ENCODE peak calls at places on chromosomes 13 and 19, in eight cellular contexts. One of them, this sample, is unnamed.

GRCh38 chr13:103287659-103288058 is 221.4 kb upstream of the SLC10A2 start:
- DNase-seq in activated CD8-positive, alpha-beta memory T cell treated with anti-CD3 and anti-CD28 coated beads, Interleukin-2, amount 50 U/mL, for 4 hours: no peak
- DNase-seq in fibroblast of the conjunctiva: no peak
- DNase-seq in caudate nucleus: no peak
- DNase-seq in lower lobe of right lung: no peak
- DNase-seq in left cardiac atrium: no peak
- DNase-seq in T-helper 9 cell: no peak
- DNase-seq in smooth muscle cell of the brain vasculature: no peak
- DNase-seq in this sample: no peak

GRCh38 chr13:100751826-100752225 is 77.2 kb upstream of the TMTC4 start:
- DNase-seq in smooth muscle cell of the brain vasculature: no peak
- DNase-seq in lower lobe of right lung: no peak
- DNase-seq in caudate nucleus: no peak
- DNase-seq in fibroblast of the conjunctiva: no peak
- DNase-seq in activated CD8-positive, alpha-beta memory T cell treated with anti-CD3 and anti-CD28 coated beads, Interleukin-2, amount 50 U/mL, for 4 hours: no peak
- DNase-seq in left cardiac atrium: no peak
- DNase-seq in T-helper 9 cell: no peak
- DNase-seq in this sample: peak

GRCh38 chr13:96816261-96816660 is 178.0 kb downstream of the OXGR1 start:
- DNase-seq in fibroblast of the conjunctiva: peak
- DNase-seq in lower lobe of right lung: no peak
- DNase-seq in caudate nucleus: no peak
- DNase-seq in left cardiac atrium: no peak
- DNase-seq in activated CD8-positive, alpha-beta memory T cell treated with anti-CD3 and anti-CD28 coated beads, Interleukin-2, amount 50 U/mL, for 4 hours: no peak
- DNase-seq in smooth muscle cell of the brain vasculature: no peak
- DNase-seq in T-helper 9 cell: no peak
- DNase-seq in this sample: no peak

GRCh38 chr19:58577581-58578429 is 4.7 kb upstream of the MZF1 start:
- DNase-seq in fibroblast of the conjunctiva: no peak
- DNase-seq in caudate nucleus: no peak
- DNase-seq in left cardiac atrium: no peak
- DNase-seq in lower lobe of right lung: no peak
- DNase-seq in T-helper 9 cell: no peak
- DNase-seq in smooth muscle cell of the brain vasculature: no peak
- DNase-seq in activated CD8-positive, alpha-beta memory T cell treated with anti-CD3 and anti-CD28 coated beads, Interleukin-2, amount 50 U/mL, for 4 hours: no peak
- DNase-seq in this sample: no peak

GRCh38 chr13:73069206-73069815 is 10.5 kb downstream of the KLF5 start:
- DNase-seq in fibroblast of the conjunctiva: no peak
- DNase-seq in caudate nucleus: no peak
- DNase-seq in lower lobe of right lung: no peak
- DNase-seq in T-helper 9 cell: no peak
- DNase-seq in activated CD8-positive, alpha-beta memory T cell treated with anti-CD3 and anti-CD28 coated beads, Interleukin-2, amount 50 U/mL, for 4 hours: no peak
- DNase-seq in left cardiac atrium: no peak
- DNase-seq in smooth muscle cell of the brain vasculature: no peak
- DNase-seq in this sample: no peak

GRCh38 chr19:19160489-19161035 is 9.5 kb downstream of the MEF2B start:
- DNase-seq in activated CD8-positive, alpha-beta memory T cell treated with anti-CD3 and anti-CD28 coated beads, Interleukin-2, amount 50 U/mL, for 4 hours: no peak
- DNase-seq in lower lobe of right lung: no peak
- DNase-seq in caudate nucleus: no peak
- DNase-seq in T-helper 9 cell: no peak
- DNase-seq in left cardiac atrium: no peak
- DNase-seq in smooth muscle cell of the brain vasculature: no peak
- DNase-seq in fibroblast of the conjunctiva: no peak
- DNase-seq in this sample: peak

GRCh38 chr13:76856141-76856571 is 30.0 kb downstream of the KCTD12 start:
- DNase-seq in activated CD8-positive, alpha-beta memory T cell treated with anti-CD3 and anti-CD28 coated beads, Interleukin-2, amount 50 U/mL, for 4 hours: no peak
- DNase-seq in left cardiac atrium: no peak
- DNase-seq in lower lobe of right lung: no peak
- DNase-seq in smooth muscle cell of the brain vasculature: no peak
- DNase-seq in T-helper 9 cell: no peak
- DNase-seq in caudate nucleus: no peak
- DNase-seq in fibroblast of the conjunctiva: peak
- DNase-seq in this sample: no peak

GRCh38 chr13:28568286-28568685 is 73.4 kb upstream of the FLT1 start:
- DNase-seq in fibroblast of the conjunctiva: no peak
- DNase-seq in left cardiac atrium: peak
- DNase-seq in activated CD8-positive, alpha-beta memory T cell treated with anti-CD3 and anti-CD28 coated beads, Interleukin-2, amount 50 U/mL, for 4 hours: no peak
- DNase-seq in lower lobe of right lung: peak
- DNase-seq in caudate nucleus: no peak
- DNase-seq in T-helper 9 cell: no peak
- DNase-seq in smooth muscle cell of the brain vasculature: no peak
- DNase-seq in this sample: no peak

GRCh38 chr19:46471116-46471733 is at the start of gene PNMA8A:
- DNase-seq in fibroblast of the conjunctiva: peak
- DNase-seq in activated CD8-positive, alpha-beta memory T cell treated with anti-CD3 and anti-CD28 coated beads, Interleukin-2, amount 50 U/mL, for 4 hours: no peak
- DNase-seq in caudate nucleus: no peak
- DNase-seq in left cardiac atrium: peak
- DNase-seq in lower lobe of right lung: peak
- DNase-seq in smooth muscle cell of the brain vasculature: no peak
- DNase-seq in T-helper 9 cell: no peak
- DNase-seq in this sample: peak

GRCh38 chr19:13923194-13923987 is 14.8 kb downstream of the PODNL1 start:
- DNase-seq in smooth muscle cell of the brain vasculature: no peak
- DNase-seq in caudate nucleus: no peak
- DNase-seq in left cardiac atrium: no peak
- DNase-seq in activated CD8-positive, alpha-beta memory T cell treated with anti-CD3 and anti-CD28 coated beads, Interleukin-2, amount 50 U/mL, for 4 hours: no peak
- DNase-seq in lower lobe of right lung: no peak
- DNase-seq in fibroblast of the conjunctiva: no peak
- DNase-seq in T-helper 9 cell: no peak
- DNase-seq in this sample: no peak

GRCh38 chr19:7934766-7935165 is 8.7 kb downstream of the TIMM44 start:
- DNase-seq in lower lobe of right lung: no peak
- DNase-seq in T-helper 9 cell: no peak
- DNase-seq in left cardiac atrium: no peak
- DNase-seq in smooth muscle cell of the brain vasculature: no peak
- DNase-seq in caudate nucleus: no peak
- DNase-seq in fibroblast of the conjunctiva: no peak
- DNase-seq in activated CD8-positive, alpha-beta memory T cell treated with anti-CD3 and anti-CD28 coated beads, Interleukin-2, amount 50 U/mL, for 4 hours: no peak
- DNase-seq in this sample: no peak

GRCh38 chr13:99196466-99197256 is 4.0 kb upstream of the UBAC2 start:
- DNase-seq in T-helper 9 cell: no peak
- DNase-seq in fibroblast of the conjunctiva: no peak
- DNase-seq in caudate nucleus: no peak
- DNase-seq in lower lobe of right lung: no peak
- DNase-seq in left cardiac atrium: no peak
- DNase-seq in smooth muscle cell of the brain vasculature: no peak
- DNase-seq in activated CD8-positive, alpha-beta memory T cell treated with anti-CD3 and anti-CD28 coated beads, Interleukin-2, amount 50 U/mL, for 4 hours: no peak
- DNase-seq in this sample: no peak

GRCh38 chr19:12603714-12604113 is 6.9 kb downstream of the ZNF490 start:
- DNase-seq in lower lobe of right lung: no peak
- DNase-seq in left cardiac atrium: no peak
- DNase-seq in activated CD8-positive, alpha-beta memory T cell treated with anti-CD3 and anti-CD28 coated beads, Interleukin-2, amount 50 U/mL, for 4 hours: peak
- DNase-seq in caudate nucleus: no peak
- DNase-seq in T-helper 9 cell: peak
- DNase-seq in smooth muscle cell of the brain vasculature: no peak
- DNase-seq in fibroblast of the conjunctiva: no peak
- DNase-seq in this sample: no peak

GRCh38 chr13:28534801-28535200 is 39.9 kb upstream of the FLT1 start:
- DNase-seq in activated CD8-positive, alpha-beta memory T cell treated with anti-CD3 and anti-CD28 coated beads, Interleukin-2, amount 50 U/mL, for 4 hours: no peak
- DNase-seq in fibroblast of the conjunctiva: no peak
- DNase-seq in caudate nucleus: no peak
- DNase-seq in lower lobe of right lung: no peak
- DNase-seq in T-helper 9 cell: no peak
- DNase-seq in left cardiac atrium: no peak
- DNase-seq in smooth muscle cell of the brain vasculature: no peak
- DNase-seq in this sample: no peak

GRCh38 chr19:17183271-17183757 is 31.8 kb upstream of the USE1 start:
- DNase-seq in left cardiac atrium: no peak
- DNase-seq in smooth muscle cell of the brain vasculature: no peak
- DNase-seq in caudate nucleus: no peak
- DNase-seq in lower lobe of right lung: no peak
- DNase-seq in fibroblast of the conjunctiva: no peak
- DNase-seq in T-helper 9 cell: no peak
- DNase-seq in activated CD8-positive, alpha-beta memory T cell treated with anti-CD3 and anti-CD28 coated beads, Interleukin-2, amount 50 U/mL, for 4 hours: no peak
- DNase-seq in this sample: peak

GRCh38 chr13:80180745-80181144 is 160.2 kb downstream of the SPRY2 start:
- DNase-seq in caudate nucleus: no peak
- DNase-seq in smooth muscle cell of the brain vasculature: no peak
- DNase-seq in T-helper 9 cell: no peak
- DNase-seq in lower lobe of right lung: no peak
- DNase-seq in fibroblast of the conjunctiva: no peak
- DNase-seq in left cardiac atrium: no peak
- DNase-seq in activated CD8-positive, alpha-beta memory T cell treated with anti-CD3 and anti-CD28 coated beads, Interleukin-2, amount 50 U/mL, for 4 hours: no peak
- DNase-seq in this sample: no peak

GRCh38 chr19:21697171-21697570 is 70.2 kb downstream of the ZNF100 start:
- DNase-seq in T-helper 9 cell: no peak
- DNase-seq in caudate nucleus: no peak
- DNase-seq in lower lobe of right lung: no peak
- DNase-seq in fibroblast of the conjunctiva: no peak
- DNase-seq in left cardiac atrium: no peak
- DNase-seq in smooth muscle cell of the brain vasculature: no peak
- DNase-seq in activated CD8-positive, alpha-beta memory T cell treated with anti-CD3 and anti-CD28 coated beads, Interleukin-2, amount 50 U/mL, for 4 hours: no peak
- DNase-seq in this sample: no peak

GRCh38 chr13:101455863-101456262 is 3.4 kb downstream of the ITGBL1 start:
- DNase-seq in fibroblast of the conjunctiva: peak
- DNase-seq in smooth muscle cell of the brain vasculature: peak
- DNase-seq in lower lobe of right lung: no peak
- DNase-seq in left cardiac atrium: no peak
- DNase-seq in caudate nucleus: no peak
- DNase-seq in T-helper 9 cell: no peak
- DNase-seq in activated CD8-positive, alpha-beta memory T cell treated with anti-CD3 and anti-CD28 coated beads, Interleukin-2, amount 50 U/mL, for 4 hours: no peak
- DNase-seq in this sample: peak

GRCh38 chr19:5397804-5398692 is 57.2 kb upstream of the ZNRF4 start:
- DNase-seq in caudate nucleus: no peak
- DNase-seq in lower lobe of right lung: no peak
- DNase-seq in smooth muscle cell of the brain vasculature: no peak
- DNase-seq in T-helper 9 cell: no peak
- DNase-seq in left cardiac atrium: no peak
- DNase-seq in fibroblast of the conjunctiva: no peak
- DNase-seq in activated CD8-positive, alpha-beta memory T cell treated with anti-CD3 and anti-CD28 coated beads, Interleukin-2, amount 50 U/mL, for 4 hours: no peak
- DNase-seq in this sample: peak

GRCh38 chr19:48596679-48597465 is 9.7 kb upstream of the SPACA4 start:
- DNase-seq in caudate nucleus: no peak
- DNase-seq in activated CD8-positive, alpha-beta memory T cell treated with anti-CD3 and anti-CD28 coated beads, Interleukin-2, amount 50 U/mL, for 4 hours: peak
- DNase-seq in lower lobe of right lung: no peak
- DNase-seq in T-helper 9 cell: peak
- DNase-seq in fibroblast of the conjunctiva: no peak
- DNase-seq in smooth muscle cell of the brain vasculature: no peak
- DNase-seq in left cardiac atrium: no peak
- DNase-seq in this sample: no peak

GRCh38 chr13:43730642-43731041 is 56.1 kb downstream of the ENOX1 start:
- DNase-seq in smooth muscle cell of the brain vasculature: peak
- DNase-seq in lower lobe of right lung: no peak
- DNase-seq in left cardiac atrium: no peak
- DNase-seq in T-helper 9 cell: no peak
- DNase-seq in caudate nucleus: no peak
- DNase-seq in fibroblast of the conjunctiva: no peak
- DNase-seq in activated CD8-positive, alpha-beta memory T cell treated with anti-CD3 and anti-CD28 coated beads, Interleukin-2, amount 50 U/mL, for 4 hours: no peak
- DNase-seq in this sample: no peak

GRCh38 chr13:50334944-50335343 is 319.7 kb downstream of the KCNRG start:
- DNase-seq in fibroblast of the conjunctiva: no peak
- DNase-seq in activated CD8-positive, alpha-beta memory T cell treated with anti-CD3 and anti-CD28 coated beads, Interleukin-2, amount 50 U/mL, for 4 hours: no peak
- DNase-seq in T-helper 9 cell: no peak
- DNase-seq in lower lobe of right lung: no peak
- DNase-seq in left cardiac atrium: no peak
- DNase-seq in caudate nucleus: no peak
- DNase-seq in smooth muscle cell of the brain vasculature: no peak
- DNase-seq in this sample: no peak

GRCh38 chr19:13953021-13953531 is 767 bp downstream of the DCAF15 start:
- DNase-seq in lower lobe of right lung: no peak
- DNase-seq in activated CD8-positive, alpha-beta memory T cell treated with anti-CD3 and anti-CD28 coated beads, Interleukin-2, amount 50 U/mL, for 4 hours: no peak
- DNase-seq in fibroblast of the conjunctiva: peak
- DNase-seq in caudate nucleus: no peak
- DNase-seq in left cardiac atrium: no peak
- DNase-seq in T-helper 9 cell: no peak
- DNase-seq in smooth muscle cell of the brain vasculature: no peak
- DNase-seq in this sample: peak

GRCh38 chr19:1469936-1470863 is 8.8 kb downstream of the C19orf25 start:
- DNase-seq in smooth muscle cell of the brain vasculature: no peak
- DNase-seq in T-helper 9 cell: peak
- DNase-seq in lower lobe of right lung: peak
- DNase-seq in fibroblast of the conjunctiva: no peak
- DNase-seq in activated CD8-positive, alpha-beta memory T cell treated with anti-CD3 and anti-CD28 coated beads, Interleukin-2, amount 50 U/mL, for 4 hours: peak
- DNase-seq in left cardiac atrium: peak
- DNase-seq in caudate nucleus: no peak
- DNase-seq in this sample: peak

GRCh38 chr13:40445557-40445990 is 220.9 kb downstream of the FOXO1 start:
- DNase-seq in T-helper 9 cell: no peak
- DNase-seq in activated CD8-positive, alpha-beta memory T cell treated with anti-CD3 and anti-CD28 coated beads, Interleukin-2, amount 50 U/mL, for 4 hours: no peak
- DNase-seq in lower lobe of right lung: peak
- DNase-seq in left cardiac atrium: peak
- DNase-seq in caudate nucleus: no peak
- DNase-seq in smooth muscle cell of the brain vasculature: no peak
- DNase-seq in fibroblast of the conjunctiva: no peak
- DNase-seq in this sample: peak

GRCh38 chr19:58562126-58563033 is 4.0 kb upstream of the UBE2M start:
- DNase-seq in T-helper 9 cell: no peak
- DNase-seq in fibroblast of the conjunctiva: no peak
- DNase-seq in caudate nucleus: no peak
- DNase-seq in activated CD8-positive, alpha-beta memory T cell treated with anti-CD3 and anti-CD28 coated beads, Interleukin-2, amount 50 U/mL, for 4 hours: no peak
- DNase-seq in left cardiac atrium: no peak
- DNase-seq in lower lobe of right lung: peak
- DNase-seq in smooth muscle cell of the brain vasculature: no peak
- DNase-seq in this sample: peak